ENCODE peak calls at places on chromosomes 3 and 15, in nine cellular contexts. One of them, this sample, is unnamed.

GRCh38 chr15:51600114-51600513 is 22.5 kb downstream of the DMXL2 start:
- DNase-seq in aorta: no peak
- DNase-seq in tibial artery: no peak
- DNase-seq in astrocyte: peak; percentile 35
- DNase-seq in SJCRH30: no peak
- DNase-seq in Peyer's patch: no peak
- DNase-seq in lung: no peak
- DNase-seq in brain microvascular endothelial cell: peak; percentile 20
- DNase-seq in HCT116: peak; percentile 91
- DNase-seq in this sample: peak; percentile 56

GRCh38 chr3:72860846-72861245 is 12.6 kb upstream of the SHQ1 start:
- DNase-seq in HCT116: no peak
- DNase-seq in brain microvascular endothelial cell: no peak
- DNase-seq in SJCRH30: no peak
- DNase-seq in tibial artery: no peak
- DNase-seq in astrocyte: no peak
- DNase-seq in aorta: no peak
- DNase-seq in lung: no peak
- DNase-seq in Peyer's patch: no peak
- DNase-seq in this sample: no peak

GRCh38 chr3:79515072-79515471 is 252.7 kb downstream of the ROBO1 start:
- DNase-seq in HCT116: no peak
- DNase-seq in lung: no peak
- DNase-seq in SJCRH30: no peak
- DNase-seq in Peyer's patch: no peak
- DNase-seq in astrocyte: peak; percentile 66
- DNase-seq in tibial artery: no peak
- DNase-seq in aorta: no peak
- DNase-seq in brain microvascular endothelial cell: no peak
- DNase-seq in this sample: no peak

GRCh38 chr3:126542340-126543241 is 16.1 kb downstream of the C3orf22 start:
- DNase-seq in lung: no peak
- DNase-seq in tibial artery: peak; percentile 64
- DNase-seq in aorta: peak; percentile 38
- DNase-seq in brain microvascular endothelial cell: no peak
- DNase-seq in SJCRH30: peak; percentile 1
- DNase-seq in Peyer's patch: peak; percentile 38
- DNase-seq in astrocyte: no peak
- DNase-seq in HCT116: no peak
- DNase-seq in this sample: no peak

GRCh38 chr15:70356919-70357318 is 259.2 kb upstream of the TLE3 start:
- DNase-seq in SJCRH30: peak; percentile 79
- DNase-seq in astrocyte: peak; percentile 14
- DNase-seq in aorta: no peak
- DNase-seq in lung: peak; percentile 13
- DNase-seq in brain microvascular endothelial cell: peak; percentile 32
- DNase-seq in Peyer's patch: no peak
- DNase-seq in tibial artery: no peak
- DNase-seq in HCT116: no peak
- DNase-seq in this sample: no peak

GRCh38 chr3:71421820-71422566 is 161.5 kb downstream of the FOXP1 start:
- DNase-seq in Peyer's patch: no peak
- DNase-seq in lung: no peak
- DNase-seq in brain microvascular endothelial cell: no peak
- DNase-seq in SJCRH30: no peak
- DNase-seq in aorta: no peak
- DNase-seq in tibial artery: no peak
- DNase-seq in astrocyte: no peak
- DNase-seq in HCT116: no peak
- DNase-seq in this sample: no peak

GRCh38 chr3:6326760-6327159 is 534.2 kb upstream of the GRM7 start:
- DNase-seq in lung: no peak
- DNase-seq in tibial artery: no peak
- DNase-seq in Peyer's patch: no peak
- DNase-seq in astrocyte: no peak
- DNase-seq in SJCRH30: peak; percentile 36
- DNase-seq in aorta: no peak
- DNase-seq in brain microvascular endothelial cell: no peak
- DNase-seq in HCT116: no peak
- DNase-seq in this sample: no peak

GRCh38 chr15:51759557-51760070 is 8.2 kb downstream of the TMOD2 start:
- DNase-seq in HCT116: no peak
- DNase-seq in tibial artery: no peak
- DNase-seq in Peyer's patch: peak; percentile 59
- DNase-seq in aorta: peak; percentile 70
- DNase-seq in SJCRH30: peak; percentile 84
- DNase-seq in lung: peak; percentile 77
- DNase-seq in brain microvascular endothelial cell: peak; percentile 91
- DNase-seq in astrocyte: peak; percentile 93
- DNase-seq in this sample: no peak

GRCh38 chr3:124669470-124669869 is 60.8 kb upstream of the UMPS start:
- DNase-seq in lung: no peak
- DNase-seq in Peyer's patch: no peak
- DNase-seq in aorta: no peak
- DNase-seq in SJCRH30: no peak
- DNase-seq in HCT116: no peak
- DNase-seq in brain microvascular endothelial cell: peak; percentile 47
- DNase-seq in astrocyte: peak; percentile 82
- DNase-seq in tibial artery: no peak
- DNase-seq in this sample: no peak

GRCh38 chr3:142315083-142315482 is 89.7 kb upstream of the GK5 start:
- DNase-seq in SJCRH30: no peak
- DNase-seq in aorta: no peak
- DNase-seq in astrocyte: peak; percentile 73
- DNase-seq in HCT116: no peak
- DNase-seq in Peyer's patch: no peak
- DNase-seq in tibial artery: no peak
- DNase-seq in brain microvascular endothelial cell: peak; percentile 88
- DNase-seq in lung: no peak
- DNase-seq in this sample: no peak

GRCh38 chr3:132180337-132180791 is 136.8 kb upstream of the ACP3 start:
- DNase-seq in aorta: no peak
- DNase-seq in tibial artery: no peak
- DNase-seq in lung: no peak
- DNase-seq in brain microvascular endothelial cell: peak; percentile 38
- DNase-seq in HCT116: peak; percentile 34
- DNase-seq in astrocyte: peak; percentile 34
- DNase-seq in SJCRH30: no peak
- DNase-seq in Peyer's patch: no peak
- DNase-seq in this sample: peak; percentile 10

GRCh38 chr3:21524113-21524512 is 226.9 kb downstream of the ZNF385D start:
- DNase-seq in HCT116: no peak
- DNase-seq in Peyer's patch: no peak
- DNase-seq in tibial artery: no peak
- DNase-seq in aorta: no peak
- DNase-seq in brain microvascular endothelial cell: no peak
- DNase-seq in SJCRH30: no peak
- DNase-seq in astrocyte: peak; percentile 36
- DNase-seq in lung: no peak
- DNase-seq in this sample: no peak

GRCh38 chr3:166471074-166471753 is 634.0 kb upstream of the BCHE start:
- DNase-seq in tibial artery: no peak
- DNase-seq in Peyer's patch: no peak
- DNase-seq in astrocyte: no peak
- DNase-seq in brain microvascular endothelial cell: no peak
- DNase-seq in aorta: no peak
- DNase-seq in SJCRH30: no peak
- DNase-seq in lung: no peak
- DNase-seq in HCT116: no peak
- DNase-seq in this sample: no peak

GRCh38 chr3:120498947-120499346 is 48.2 kb upstream of the FSTL1 start:
- DNase-seq in brain microvascular endothelial cell: peak; percentile 96
- DNase-seq in SJCRH30: peak; percentile 22
- DNase-seq in tibial artery: no peak
- DNase-seq in HCT116: no peak
- DNase-seq in astrocyte: peak; percentile 99
- DNase-seq in lung: no peak
- DNase-seq in aorta: no peak
- DNase-seq in Peyer's patch: no peak
- DNase-seq in this sample: peak; percentile 89

GRCh38 chr15:67142142-67143092 is 77.0 kb downstream of the SMAD3 start:
- DNase-seq in Peyer's patch: peak; percentile 46
- DNase-seq in HCT116: no peak
- DNase-seq in brain microvascular endothelial cell: peak; percentile 79
- DNase-seq in lung: no peak
- DNase-seq in tibial artery: peak; percentile 69
- DNase-seq in aorta: no peak
- DNase-seq in SJCRH30: no peak
- DNase-seq in astrocyte: peak; percentile 75
- DNase-seq in this sample: no peak

GRCh38 chr15:92069308-92070244 is 216.1 kb downstream of the SLCO3A1 start:
- DNase-seq in lung: peak; percentile 64
- DNase-seq in astrocyte: peak; percentile 81
- DNase-seq in Peyer's patch: peak; percentile 58
- DNase-seq in aorta: peak; percentile 84
- DNase-seq in tibial artery: peak; percentile 82
- DNase-seq in HCT116: peak; percentile 39
- DNase-seq in brain microvascular endothelial cell: peak; percentile 74
- DNase-seq in SJCRH30: no peak
- DNase-seq in this sample: peak; percentile 74
- H3K4me3 ChIP-seq in lung: no peak overlapping the region
- H3K4me3 ChIP-seq in astrocyte: peak overlapping the region; percentile 32
- H3K4me3 ChIP-seq in Peyer's patch: no peak overlapping the region
- H3K4me3 ChIP-seq in aorta: peak overlapping the region; percentile 27
- H3K4me3 ChIP-seq in tibial artery: peak overlapping the region; percentile 48
- H3K4me3 ChIP-seq in HCT116: peak overlapping the region; percentile 32
- H3K4me3 ChIP-seq in brain microvascular endothelial cell: peak overlapping the region; percentile 24
- H3K4me3 ChIP-seq in SJCRH30: no peak overlapping the region
- H3K4me3 ChIP-seq in this sample: no peak overlapping the region

DNA sequence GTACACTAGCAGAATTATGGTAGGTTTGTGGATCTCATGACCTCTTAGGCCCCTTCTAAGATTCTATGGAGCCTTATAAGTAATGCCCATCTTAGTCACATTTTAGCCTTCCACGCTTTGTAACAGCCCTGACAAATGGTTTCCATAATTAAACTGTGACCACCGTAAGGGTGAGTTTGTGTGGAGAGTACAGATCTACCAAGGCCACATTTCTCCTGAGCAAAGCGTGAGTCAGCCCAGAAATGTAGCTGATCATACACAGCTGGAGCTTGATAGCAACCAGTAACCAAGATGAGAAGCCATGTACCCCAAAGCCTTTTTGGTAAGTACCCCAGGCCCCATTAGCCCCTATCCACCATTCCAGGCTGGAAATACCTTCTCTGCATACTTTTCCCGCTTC is 31.7 kb downstream of the CHAC1 start:
- DNase-seq in Peyer's patch: no peak
- DNase-seq in tibial artery: no peak
- DNase-seq in aorta: no peak
- DNase-seq in astrocyte: peak; percentile 94
- DNase-seq in brain microvascular endothelial cell: peak; percentile 81
- DNase-seq in SJCRH30: no peak
- DNase-seq in HCT116: no peak
- DNase-seq in lung: no peak
- DNase-seq in this sample: no peak
- H3K36me3 ChIP-seq in Peyer's patch: peaks cover 91% of the 10 kb centered on the region
- H3K36me3 ChIP-seq in tibial artery: peaks cover 80% of the 10 kb centered on the region
- H3K36me3 ChIP-seq in aorta: peaks cover 7% of the 10 kb centered on the region
- H3K36me3 ChIP-seq in astrocyte: peaks cover 44% of the 10 kb centered on the region
- H3K36me3 ChIP-seq in brain microvascular endothelial cell: peaks cover 68% of the 10 kb centered on the region
- H3K36me3 ChIP-seq in SJCRH30: peaks cover 64% of the 10 kb centered on the region
- H3K36me3 ChIP-seq in HCT116: peaks cover 72% of the 10 kb centered on the region
- H3K36me3 ChIP-seq in lung: peaks cover 60% of the 10 kb centered on the region
- H3K36me3 ChIP-seq in this sample: peaks cover 1% of the 10 kb centered on the region

GRCh38 chr3:37852771-37853170 is 8.9 kb upstream of the CTDSPL start:
- DNase-seq in tibial artery: no peak
- DNase-seq in brain microvascular endothelial cell: no peak
- DNase-seq in lung: no peak
- DNase-seq in HCT116: no peak
- DNase-seq in astrocyte: no peak
- DNase-seq in SJCRH30: no peak
- DNase-seq in Peyer's patch: no peak
- DNase-seq in aorta: no peak
- DNase-seq in this sample: no peak

GRCh38 chr3:37855363-37855970 is 6.2 kb upstream of the CTDSPL start:
- DNase-seq in HCT116: peak; percentile 41
- DNase-seq in SJCRH30: peak; percentile 53
- DNase-seq in astrocyte: peak; percentile 24
- DNase-seq in brain microvascular endothelial cell: peak; percentile 78
- DNase-seq in Peyer's patch: peak; percentile 94
- DNase-seq in lung: peak; percentile 86
- DNase-seq in aorta: peak; percentile 87
- DNase-seq in tibial artery: peak; percentile 89
- DNase-seq in this sample: no peak

GRCh38 chr3:37852097-37852496 is 9.6 kb upstream of the CTDSPL start:
- DNase-seq in aorta: no peak
- DNase-seq in astrocyte: peak; percentile 68
- DNase-seq in HCT116: no peak
- DNase-seq in tibial artery: no peak
- DNase-seq in brain microvascular endothelial cell: peak; percentile 38
- DNase-seq in SJCRH30: no peak
- DNase-seq in Peyer's patch: no peak
- DNase-seq in lung: no peak
- DNase-seq in this sample: no peak

GRCh38 chr3:37856381-37856780 is 5.3 kb upstream of the CTDSPL start:
- DNase-seq in lung: peak; percentile 28
- DNase-seq in aorta: peak; percentile 58
- DNase-seq in SJCRH30: no peak
- DNase-seq in tibial artery: no peak
- DNase-seq in Peyer's patch: no peak
- DNase-seq in brain microvascular endothelial cell: no peak
- DNase-seq in astrocyte: no peak
- DNase-seq in HCT116: no peak
- DNase-seq in this sample: no peak

GRCh38 chr3:37853691-37854413 is 7.8 kb upstream of the CTDSPL start:
- DNase-seq in tibial artery: no peak
- DNase-seq in aorta: no peak
- DNase-seq in Peyer's patch: peak; percentile 66
- DNase-seq in lung: no peak
- DNase-seq in brain microvascular endothelial cell: no peak
- DNase-seq in SJCRH30: no peak
- DNase-seq in HCT116: no peak
- DNase-seq in astrocyte: no peak
- DNase-seq in this sample: no peak
- H3K4me3 ChIP-seq in tibial artery: no peak overlapping the region
- H3K4me3 ChIP-seq in aorta: no peak overlapping the region
- H3K4me3 ChIP-seq in Peyer's patch: no peak overlapping the region
- H3K4me3 ChIP-seq in lung: no peak overlapping the region
- H3K4me3 ChIP-seq in brain microvascular endothelial cell: no peak overlapping the region
- H3K4me3 ChIP-seq in SJCRH30: no peak overlapping the region
- H3K4me3 ChIP-seq in HCT116: no peak overlapping the region
- H3K4me3 ChIP-seq in astrocyte: no peak overlapping the region
- H3K4me3 ChIP-seq in this sample: no peak overlapping the region

DNA sequence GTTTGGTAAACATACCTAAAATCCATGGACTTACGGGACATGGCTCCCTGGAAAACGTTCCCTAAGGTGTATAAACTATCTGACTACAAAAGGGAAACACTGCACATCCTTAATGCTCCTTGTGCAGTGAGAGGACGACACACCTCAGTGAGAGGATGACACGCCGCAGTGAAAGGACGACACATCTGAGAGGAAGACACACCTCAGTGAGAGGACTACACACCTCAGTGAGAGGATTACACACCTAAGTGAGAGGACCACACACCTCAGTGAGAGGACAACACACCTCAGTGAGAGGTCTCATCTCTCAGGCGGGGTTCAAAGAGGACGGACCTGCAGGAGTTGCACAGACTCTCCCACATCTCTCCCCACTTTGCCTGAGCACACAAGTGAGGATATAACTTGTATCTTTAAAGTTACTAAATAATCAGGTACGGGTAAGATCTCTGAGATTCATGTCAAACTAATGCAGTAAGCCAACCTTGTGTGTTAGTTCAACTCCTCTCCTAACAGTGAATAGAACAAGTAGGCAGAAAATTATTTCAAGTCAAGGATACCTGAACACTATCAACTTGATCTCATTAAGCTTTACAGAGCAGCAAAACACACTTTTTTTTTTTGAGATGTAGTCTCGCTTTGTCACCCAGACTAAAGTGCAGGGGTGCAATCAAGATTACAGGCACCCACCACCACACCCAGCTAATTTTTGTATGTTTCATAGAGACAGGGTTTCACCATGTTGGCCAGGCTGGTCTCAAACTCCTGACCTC is 32.1 kb downstream of the HERC2 start:
- DNase-seq in HCT116: no peak
- DNase-seq in aorta: no peak
- DNase-seq in lung: no peak
- DNase-seq in astrocyte: no peak
- DNase-seq in Peyer's patch: no peak
- DNase-seq in brain microvascular endothelial cell: no peak
- DNase-seq in SJCRH30: no peak
- DNase-seq in tibial artery: no peak
- DNase-seq in this sample: no peak
- H3K36me3 ChIP-seq in HCT116: peaks cover 7% of the 10 kb centered on the region
- H3K36me3 ChIP-seq in aorta: no peaks in the 10 kb centered on the region
- H3K36me3 ChIP-seq in lung: peaks cover 12% of the 10 kb centered on the region
- H3K36me3 ChIP-seq in astrocyte: peaks cover 11% of the 10 kb centered on the region
- H3K36me3 ChIP-seq in Peyer's patch: peaks cover 22% of the 10 kb centered on the region
- H3K36me3 ChIP-seq in brain microvascular endothelial cell: peaks cover 6% of the 10 kb centered on the region
- H3K36me3 ChIP-seq in SJCRH30: peaks cover 15% of the 10 kb centered on the region
- H3K36me3 ChIP-seq in tibial artery: peaks cover 39% of the 10 kb centered on the region
- H3K36me3 ChIP-seq in this sample: no peaks in the 10 kb centered on the region